ENCODE peak calls at places on chromosomes 13 and 19, in seven cellular contexts. H is neural crest cell, A is AG04450, U is bronchial epithelial cell, L is K562, Q is BE2C, Y is heart right ventricle. G is an unnamed sample.

GRCh38 chr19:44644391-44645016 is 794 bp downstream of the PVR start:
- DNase-seq in A (no peak), Y (no peak), L (peak), H (peak), U (peak), Q (peak), G (peak)

GRCh38 chr19:14002571-14003278 is 3.4 kb downstream of the RFX1 start:
- DNase-seq in H (no peak), A (no peak), Q (no peak), Y (no peak), L (no peak), U (no peak), G (no peak)

GRCh38 chr19:29873024-29873800 is 61.4 kb downstream of the CCNE1 start:
- DNase-seq in U (no peak), Q (peak), A (no peak), Y (peak), H (peak), L (peak), G (peak)

GRCh38 chr19:30226464-30227070 is 145.6 kb upstream of the ZNF536 start:
- DNase-seq in U (no peak), Y (no peak), Q (peak), H (peak), A (no peak), L (no peak), G (no peak)

GRCh38 chr13:102295316-102296048 is 106.4 kb downstream of the FGF14 start:
- DNase-seq in A (peak), Q (no peak), L (no peak), Y (no peak), H (no peak), U (no peak), G (no peak)

GRCh38 chr13:79477968-79478367 is 3.0 kb upstream of the NDFIP2 start:
- DNase-seq in Q (no peak), Y (peak), L (no peak), A (no peak), U (no peak), H (no peak), G (no peak)

GRCh38 chr13:98892821-98893220 is 85.0 kb downstream of the DOCK9 start:
- DNase-seq in U (no peak), L (no peak), Q (no peak), Y (no peak), A (no peak), H (no peak), G (no peak)

GRCh38 chr13:112066624-112067004 is 335 bp upstream of the SOX1 start:
- DNase-seq in U (no peak), A (no peak), H (peak), Q (no peak), L (no peak), Y (peak), G (peak)

GRCh38 chr13:30334663-30335386 is 27.5 kb upstream of the KATNAL1 start:
- DNase-seq in U (peak), A (no peak), L (peak), Y (no peak), Q (peak), H (peak), G (peak)

GRCh38 chr19:10718205-10719196 is 622 bp downstream of the DNM2 start:
- DNase-seq in Q (peak), L (peak), U (peak), Y (peak), A (no peak), H (peak), G (peak)

GRCh38 chr19:23118400-23118799 is 1.6 kb downstream of the ZNF730 start:
- DNase-seq in U (no peak), Q (no peak), L (no peak), Y (no peak), A (no peak), H (no peak), G (no peak)

GRCh38 chr13:57634829-57635165 is 3.3 kb downstream of the PCDH17 start:
- DNase-seq in Y (peak), H (no peak), L (no peak), A (no peak), Q (peak), U (no peak), G (peak)

GRCh38 chr13:72504026-72504925 is 223.2 kb downstream of the MZT1 start:
- DNase-seq in A (no peak), U (no peak), Y (no peak), H (no peak), L (no peak), Q (no peak), G (no peak)

GRCh38 chr19:2750739-2751437 is 11.1 kb upstream of the SLC39A3 start:
- DNase-seq in A (no peak), H (no peak), L (no peak), U (no peak), Q (no peak), Y (no peak), G (no peak)

GRCh38 chr19:35040826-35041547 is 534 bp upstream of the HPN start:
- DNase-seq in Y (peak), Q (no peak), H (peak), U (no peak), A (no peak), L (peak), G (peak)

DNA sequence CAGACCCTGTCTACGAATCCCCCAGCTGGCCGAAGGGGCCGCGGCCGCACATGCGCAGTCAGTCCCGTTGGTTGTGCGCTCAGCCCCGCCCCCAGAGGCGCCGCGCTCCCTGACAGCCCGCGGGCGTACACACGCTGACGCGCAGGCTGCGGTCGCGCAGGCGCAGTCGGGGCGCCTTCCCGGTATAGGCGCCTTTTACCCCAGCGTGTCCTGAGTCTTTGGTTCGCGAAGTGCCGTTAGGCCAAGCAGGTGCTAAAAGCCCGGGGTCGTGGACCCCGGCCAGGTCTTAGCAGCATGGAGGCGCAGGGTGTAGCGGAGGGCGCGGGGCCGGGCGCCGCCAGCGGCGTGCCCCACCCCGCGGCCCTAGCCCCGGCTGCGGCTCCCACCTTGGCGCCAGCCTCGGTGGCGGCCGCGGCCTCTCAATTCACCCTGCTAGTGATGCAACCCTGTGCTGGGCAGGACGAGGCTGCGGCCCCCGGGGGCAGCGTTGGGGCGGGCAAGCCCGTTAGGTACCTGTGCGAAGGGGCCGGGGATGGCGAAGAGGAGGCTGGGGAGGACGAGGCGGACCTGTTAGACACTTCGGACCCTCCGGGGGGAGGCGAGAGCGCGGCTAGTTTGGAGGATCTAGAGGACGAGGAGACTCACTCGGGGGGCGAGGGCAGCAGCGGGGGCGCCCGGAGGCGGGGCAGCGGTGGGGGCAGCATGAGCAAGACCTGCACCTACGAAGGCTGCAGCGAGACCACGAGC is at the start of gene RFXAP:
- DNase-seq in Q (peak), U (peak), Y (peak), H (peak), L (peak), A (peak), G (peak)
- TF ChIP-seq CTCF in Q (no peak), U (no peak), Y (no peak), H (no peak), L (no peak), A (no peak), G (no peak)

GRCh38 chr19:37317403-37318209 is 53.3 kb upstream of the ZNF527 start:
- DNase-seq in Q (peak), Y (peak), A (peak), L (peak), U (peak), H (peak), G (peak)
- TF ChIP-seq CTCF in Q (peak), Y (no peak), A (peak), L (no peak), U (peak), H (peak), G (no peak)

GRCh38 chr19:40601061-40601973 is at the start of gene LTBP4:
- DNase-seq in U (no peak), Y (peak), H (no peak), L (peak), A (no peak), Q (peak), G (peak)

GRCh38 chr19:40604647-40605200 is 3.6 kb downstream of the LTBP4 start:
- DNase-seq in U (peak), L (peak), Q (no peak), A (no peak), H (no peak), Y (peak), G (no peak)

GRCh38 chr19:40603719-40604646 is 2.8 kb downstream of the LTBP4 start:
- DNase-seq in H (peak), U (peak), Q (peak), L (peak), A (peak), Y (peak), G (peak)

GRCh38 chr19:40605201-40605971 is 4.2 kb downstream of the LTBP4 start:
- DNase-seq in A (no peak), H (no peak), Q (peak), Y (peak), L (peak), U (peak), G (peak)

GRCh38 chr19:40603071-40603718 is 2.0 kb downstream of the LTBP4 start:
- DNase-seq in A (no peak), L (no peak), U (peak), Q (no peak), Y (no peak), H (no peak), G (no peak)
- TF ChIP-seq CTCF in A (no peak), L (no peak), U (no peak), Q (no peak), Y (no peak), H (no peak), G (no peak)

GRCh38 chr13:109783815-109784589 is 2.4 kb downstream of the IRS2 start:
- DNase-seq in H (no peak), L (no peak), U (no peak), Q (peak), A (no peak), Y (no peak), G (no peak)

GRCh38 chr13:109782066-109782822 is 4.1 kb downstream of the IRS2 start:
- DNase-seq in L (no peak), Q (peak), A (no peak), H (no peak), Y (no peak), U (no peak), G (no peak)

GRCh38 chr13:109784590-109785140 is 1.7 kb downstream of the IRS2 start:
- DNase-seq in L (no peak), A (no peak), H (peak), Y (peak), Q (peak), U (no peak), G (peak)

GRCh38 chr13:109782823-109783411 is 3.5 kb downstream of the IRS2 start:
- DNase-seq in H (no peak), U (no peak), Y (no peak), Q (peak), L (no peak), A (no peak), G (no peak)

GRCh38 chr13:109783447-109783814 is 3.0 kb downstream of the IRS2 start:
- DNase-seq in H (no peak), L (no peak), Y (no peak), A (no peak), U (no peak), Q (peak), G (peak)
- TF ChIP-seq CTCF in H (no peak), L (no peak), Y (no peak), A (no peak), U (no peak), Q (peak), G (no peak)